ENCODE peak calls at places on chromosomes 6 and 20, in seven cellular contexts. Q is kidney glomerular epithelial cell; Y is CD4-positive, alpha-beta T cell; A is CD4-positive, alpha-beta memory T cell; Z is ACHN; V is HFFc6; G is RCC 7860. W is an unnamed sample.

GRCh38 chr6:144857086-144857485 is 572.0 kb downstream of the UTRN start:
- DNase-seq in Q (no peak), Y (no peak), A (no peak), Z (no peak), V (no peak), G (no peak), W (no peak)

GRCh38 chr6:41976794-41977484 is 35.3 kb upstream of the CCND3 start:
- DNase-seq in Q (no peak), Y (no peak), A (no peak), Z (no peak), V (peak; percentile 60), G (no peak), W (no peak)

GRCh38 chr20:20802328-20802727 is 89.9 kb upstream of the RALGAPA2 start:
- DNase-seq in Q (no peak), Y (no peak), A (no peak), Z (no peak), V (no peak), G (no peak), W (no peak)

GRCh38 chr6:135209803-135210202 is 28.7 kb downstream of the MYB start:
- DNase-seq in Q (no peak), Y (no peak), A (peak; percentile 16), Z (no peak), V (no peak), G (no peak), W (no peak)

GRCh38 chr6:105994522-105995402 is 91.4 kb upstream of the PRDM1 start:
- DNase-seq in Q (peak; percentile 13), Y (peak; percentile 58), A (peak; percentile 34), Z (peak; percentile 54), V (peak; percentile 75), G (no peak), W (no peak)

GRCh38 chr6:159376443-159377182 is 207.4 kb downstream of the FNDC1 start:
- DNase-seq in Q (no peak), Y (no peak), A (no peak), Z (no peak), V (no peak), G (no peak), W (no peak)

GRCh38 chr6:105452924-105453756 is 50.3 kb upstream of the PREP start:
- DNase-seq in Q (no peak), Y (peak; percentile 33), A (peak; percentile 31), Z (no peak), V (no peak), G (no peak), W (no peak)

GRCh38 chr6:71298459-71298858 is 9.8 kb downstream of the OGFRL1 start:
- DNase-seq in Q (no peak), Y (no peak), A (no peak), Z (no peak), V (no peak), G (no peak), W (no peak)

GRCh38 chr20:59585714-59586404 is 18.5 kb upstream of the PHACTR3 start:
- DNase-seq in Q (no peak), Y (no peak), A (no peak), Z (no peak), V (no peak), G (no peak), W (no peak)

GRCh38 chr6:45651301-45651700 is 273.6 kb upstream of the SUPT3H start:
- DNase-seq in Q (no peak), Y (no peak), A (no peak), Z (no peak), V (no peak), G (no peak), W (no peak)

GRCh38 chr6:111711476-111711875 is 105.8 kb upstream of the TRAF3IP2 start:
- DNase-seq in Q (no peak), Y (no peak), A (no peak), Z (no peak), V (no peak), G (no peak), W (no peak)

GRCh38 chr6:88666906-88667305 is 296.5 kb downstream of the RNGTT start:
- DNase-seq in Q (no peak), Y (no peak), A (no peak), Z (no peak), V (no peak), G (no peak), W (no peak)

GRCh38 chr20:38798266-38798665 is 7.2 kb upstream of the PPP1R16B start:
- DNase-seq in Q (no peak), Y (no peak), A (no peak), Z (no peak), V (no peak), G (no peak), W (no peak)

GRCh38 chr20:24756292-24757025 is 192.6 kb upstream of the CST7 start:
- DNase-seq in Q (no peak), Y (no peak), A (no peak), Z (no peak), V (no peak), G (no peak), W (no peak)

GRCh38 chr6:13635948-13636658 is 21.0 kb downstream of the NOL7 start:
- DNase-seq in Q (no peak), Y (no peak), A (no peak), Z (no peak), V (no peak), G (no peak), W (no peak)

GRCh38 chr6:130033999-130034814 is 15.8 kb downstream of the L3MBTL3 start:
- DNase-seq in Q (peak; percentile 36), Y (no peak), A (no peak), Z (no peak), V (peak; percentile 64), G (no peak), W (no peak)

GRCh38 chr6:37048851-37049734 is 43.6 kb downstream of the FGD2 start:
- DNase-seq in Q (peak; percentile 66), Y (peak; percentile 69), A (peak; percentile 64), Z (peak; percentile 16), V (peak; percentile 67), G (peak; percentile 35), W (no peak)

GRCh38 chr6:42091718-42092023 is 41.3 kb downstream of the TAF8 start:
- DNase-seq in Q (peak; percentile 67), Y (no peak), A (no peak), Z (peak; percentile 14), V (no peak), G (peak; percentile 10), W (no peak)

GRCh38 chr6:163284151-163284550 is 130.4 kb upstream of the QKI start:
- DNase-seq in Q (no peak), Y (no peak), A (no peak), Z (no peak), V (no peak), G (no peak), W (no peak)

GRCh38 chr6:133198725-133199124 is 42.4 kb upstream of the EYA4 start:
- DNase-seq in Q (no peak), Y (no peak), A (no peak), Z (no peak), V (no peak), G (no peak), W (no peak)

GRCh38 chr6:105677671-105678475 is 275.0 kb upstream of the PREP start:
- DNase-seq in Q (no peak), Y (no peak), A (no peak), Z (no peak), V (no peak), G (no peak), W (no peak)

GRCh38 chr6:34834789-34835518 is 43.1 kb downstream of the BLTP3A start:
- DNase-seq in Q (peak; percentile 6), Y (no peak), A (no peak), Z (peak; percentile 4), V (peak; percentile 76), G (peak; percentile 28), W (no peak)

GRCh38 chr6:152089992-152090391 is 282.5 kb downstream of the ESR1 start:
- DNase-seq in Q (peak; percentile 18), Y (no peak), A (no peak), Z (no peak), V (peak; percentile 76), G (peak; percentile 17), W (no peak)

GRCh38 chr20:36466089-36466488 is 75.2 kb upstream of the MYL9 start:
- DNase-seq in Q (no peak), Y (no peak), A (no peak), Z (no peak), V (no peak), G (no peak), W (no peak)

GRCh38 chr6:113647158-113647889 is 209.8 kb upstream of the MARCKS start:
- DNase-seq in Q (no peak), Y (no peak), A (no peak), Z (no peak), V (no peak), G (no peak), W (no peak)

GRCh38 chr20:63574156-63574828 is at the start of gene HELZ2:
- DNase-seq in Q (peak; percentile 2), Y (peak; percentile 82), A (peak; percentile 61), Z (peak; percentile 70), V (peak; percentile 38), G (peak; percentile 54), W (no peak)

GRCh38 chr6:5087389-5087788 is 2.2 kb downstream of the PPP1R3G start:
- DNase-seq in Q (no peak), Y (no peak), A (no peak), Z (no peak), V (no peak), G (no peak), W (no peak)

GRCh38 chr6:43436577-43437282 is 9.4 kb downstream of the ABCC10 start:
- DNase-seq in Q (no peak), Y (no peak), A (no peak), Z (peak; percentile 52), V (peak; percentile 55), G (peak; percentile 54), W (no peak)

GRCh38 chr6:170099387-170099786 is 191.5 kb downstream of the DLL1 start:
- DNase-seq in Q (no peak), Y (no peak), A (no peak), Z (no peak), V (no peak), G (no peak), W (no peak)

GRCh38 chr6:35185971-35186370 is 27.8 kb upstream of the SCUBE3 start:
- DNase-seq in Q (no peak), Y (no peak), A (no peak), Z (no peak), V (no peak), G (no peak), W (no peak)

W was measured in Panc1.